ENCODE peak calls at places on chromosomes 2 and 18, in six cellular contexts. F, A, O, M, G and W are unnamed samples. For H3K36me3, the result is how much of the 10 kb centered on the place peaks cover.

GRCh38 chr2:30786923-30787685 is 20.1 kb downstream of the CAPN13 start:
- DNase-seq in G (no peak), A (no peak), M (peak), F (no peak), O (no peak), W (no peak)

GRCh38 chr2:8303322-8303832 is 378.5 kb upstream of the ID2 start:
- DNase-seq in F (peak), M (no peak), O (peak), G (peak), A (no peak), W (no peak)

GRCh38 chr2:23600336-23600735 is 215.4 kb downstream of the KLHL29 start:
- DNase-seq in M (no peak), A (no peak), F (no peak), O (no peak), G (no peak), W (no peak)

GRCh38 chr2:183035298-183035953 is 2.8 kb downstream of the NCKAP1 start:
- DNase-seq in F (no peak), O (no peak), M (no peak), G (no peak), A (no peak), W (peak)

GRCh38 chr18:59802031-59802430 is 97.8 kb upstream of the PMAIP1 start:
- DNase-seq in M (no peak), O (no peak), G (no peak), A (no peak), F (no peak), W (peak)

GRCh38 chr2:122191331-122191730 is 435.9 kb downstream of the TSN start:
- DNase-seq in G (peak), F (no peak), A (peak), O (no peak), M (peak), W (no peak)

GRCh38 chr18:58847383-58848071 is 17.1 kb upstream of the ZNF532 start:
- DNase-seq in F (no peak), A (no peak), M (peak), O (peak), G (no peak), W (no peak)

GRCh38 chr2:148594216-148594615 is 50.3 kb upstream of the EPC2 start:
- DNase-seq in O (no peak), F (no peak), A (no peak), G (no peak), M (no peak), W (no peak)

GRCh38 chr2:48587560-48587959 is 30.1 kb upstream of the GTF2A1L start:
- DNase-seq in F (no peak), O (no peak), A (no peak), G (no peak), M (no peak), W (no peak)

GRCh38 chr2:203675086-203675485 is 31.4 kb upstream of the CD28 start:
- DNase-seq in F (no peak), A (no peak), G (no peak), O (no peak), M (no peak), W (no peak)

GRCh38 chr18:12338382-12338781 is 30.3 kb downstream of the TUBB6 start:
- DNase-seq in G (no peak), A (no peak), O (no peak), M (no peak), F (no peak), W (no peak)

GRCh38 chr18:12347895-12348294 is 29.1 kb downstream of the AFG3L2 start:
- DNase-seq in O (no peak), A (no peak), F (no peak), G (no peak), M (no peak), W (no peak)

GRCh38 chr18:12345491-12346239 is 31.4 kb downstream of the AFG3L2 start:
- DNase-seq in F (no peak), M (no peak), A (no peak), O (no peak), G (no peak), W (no peak)

GRCh38 chr18:12346240-12346565 is 30.8 kb downstream of the AFG3L2 start:
- DNase-seq in A (no peak), O (no peak), M (no peak), G (no peak), F (no peak), W (no peak)

DNA sequence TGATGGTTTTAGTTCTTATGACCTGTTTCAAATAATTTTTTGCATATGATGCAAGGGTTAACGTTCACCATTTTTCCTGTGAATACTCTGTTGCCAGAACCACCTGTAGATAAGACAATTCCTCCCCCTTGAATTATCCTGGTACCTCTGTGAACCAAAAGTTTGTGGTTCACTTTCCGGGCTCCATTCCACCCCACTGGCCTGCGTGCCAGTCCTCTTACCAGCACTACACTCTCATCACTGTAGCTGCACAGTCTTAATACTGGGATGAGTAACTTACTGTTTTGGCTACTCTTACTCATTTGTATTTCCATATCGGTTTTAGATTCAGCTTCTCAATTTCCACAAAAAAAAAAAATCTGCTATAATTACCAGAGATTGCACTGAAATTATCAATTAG is 34.4 kb downstream of the AFG3L2 start:
- DNase-seq in A (no peak), G (no peak), M (no peak), F (no peak), O (no peak), W (no peak)
- H3K36me3 ChIP-seq in A (under half), G (half or more), M (half or more), F (half or more), O (under half), W (half or more)

DNA sequence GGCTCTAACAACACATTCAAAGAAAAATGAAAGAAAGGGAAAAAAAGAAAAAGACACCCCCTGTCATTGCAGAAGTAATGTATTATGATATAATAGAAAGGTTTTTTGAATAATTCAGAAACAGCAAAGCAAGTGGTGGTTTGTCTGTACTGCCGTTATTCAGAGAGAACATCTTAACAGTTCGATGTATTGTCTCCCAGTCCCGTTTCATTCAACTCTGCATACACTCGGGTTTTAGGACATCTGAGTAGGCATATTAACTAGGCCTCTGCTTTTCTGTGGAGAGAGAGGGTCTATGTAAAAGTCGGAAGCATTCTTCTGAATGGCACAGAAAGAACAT is 77.6 kb upstream of the TXNDC2 start:
- DNase-seq in M (no peak), G (no peak), F (no peak), O (no peak), A (no peak), W (no peak)
- H3K27ac ChIP-seq in M (peak), G (no peak), F (peak), O (no peak), A (no peak), W (peak)

GRCh38 chr2:120567128-120567527 is 168.5 kb upstream of the GLI2 start:
- DNase-seq in O (no peak), A (no peak), F (no peak), M (no peak), G (no peak), W (no peak)
- H3K36me3 ChIP-seq in O (under half), A (under half), F (under half), M (under half), G (under half), W (under half)

GRCh38 chr2:96617012-96617411 is 21.1 kb downstream of the KANSL3 start:
- DNase-seq in M (no peak), O (no peak), F (no peak), A (no peak), G (no peak), W (no peak)
- H3K27ac ChIP-seq in M (no peak), O (no peak), F (peak), A (no peak), G (no peak), W (no peak)

DNA sequence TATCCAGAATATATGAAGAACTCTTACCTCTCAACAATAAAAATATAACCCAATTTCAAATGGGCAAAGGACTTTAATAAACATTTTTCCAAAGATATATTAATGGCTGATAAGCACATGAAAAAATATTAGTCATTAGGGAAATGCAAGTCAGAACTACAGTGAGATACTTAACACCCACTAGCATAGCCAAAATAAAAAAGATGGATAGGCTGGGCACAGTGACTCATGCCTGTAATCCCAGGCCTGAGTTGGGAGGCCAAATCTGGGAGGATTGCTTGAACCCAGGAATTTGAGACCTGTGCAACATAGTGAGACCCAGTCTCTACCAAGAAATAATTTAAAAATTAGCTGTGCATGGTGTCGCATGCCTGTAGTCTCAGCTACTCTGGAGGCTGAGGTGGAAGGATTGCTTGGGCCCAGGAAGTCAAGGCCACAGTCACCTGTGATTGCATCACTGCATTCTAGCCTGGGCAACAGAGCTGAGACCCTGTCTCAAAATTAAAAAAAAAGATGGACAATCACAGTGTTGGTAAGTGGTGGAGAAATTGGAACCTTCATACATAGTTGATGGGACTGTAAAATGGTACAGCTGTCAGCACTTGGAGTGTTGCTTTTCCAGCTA is 25.1 kb downstream of the MARCHF7 start:
- DNase-seq in F (no peak), O (no peak), G (no peak), A (no peak), M (no peak), W (no peak)
- H3K36me3 ChIP-seq in F (half or more), O (under half), G (half or more), A (under half), M (half or more), W (half or more)

GRCh38 chr2:238446371-238446770 is 19.6 kb downstream of the ASB1 start:
- DNase-seq in G (no peak), A (no peak), F (no peak), M (no peak), O (no peak), W (no peak)

GRCh38 chr2:238448031-238448955 is 21.6 kb downstream of the ASB1 start:
- DNase-seq in F (no peak), A (no peak), O (no peak), G (no peak), M (no peak), W (no peak)

GRCh38 chr2:238449909-238450417 is 23.2 kb downstream of the ASB1 start:
- DNase-seq in A (no peak), F (peak), M (no peak), G (no peak), O (peak), W (no peak)

GRCh38 chr2:238450440-238450861 is 23.7 kb downstream of the ASB1 start:
- DNase-seq in F (no peak), A (no peak), O (peak), M (no peak), G (no peak), W (no peak)

DNA sequence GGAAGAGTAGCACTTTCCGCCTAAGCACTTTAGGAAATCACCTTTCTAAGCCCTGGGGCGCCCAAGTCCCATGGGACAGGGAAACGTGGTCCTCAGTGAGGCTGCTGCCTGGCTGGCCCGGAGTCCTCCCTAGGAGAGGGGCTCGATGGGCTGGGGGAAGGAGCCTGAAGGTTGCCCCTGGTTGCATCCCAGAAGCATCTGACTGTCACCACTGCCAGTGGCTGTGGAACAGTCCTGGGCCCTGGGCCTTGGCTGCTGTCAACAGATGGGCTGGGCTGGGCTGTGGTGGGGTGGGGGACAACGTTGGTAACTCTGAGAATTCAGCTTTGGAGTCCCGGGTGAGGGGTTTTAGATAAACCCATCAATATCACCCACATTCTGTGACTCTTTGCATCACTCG is 22.5 kb downstream of the ASB1 start:
- DNase-seq in O (no peak), A (no peak), G (no peak), F (no peak), M (no peak), W (no peak)
- H3K27ac ChIP-seq in O (peak), A (no peak), G (no peak), F (no peak), M (no peak), W (no peak)

GRCh38 chr2:69102234-69102633 is 89.3 kb downstream of the ANTXR1 start:
- DNase-seq in F (no peak), A (no peak), O (no peak), G (no peak), M (no peak), W (no peak)
- H3K36me3 ChIP-seq in F (under half), A (under half), O (under half), G (under half), M (under half), W (under half)

GRCh38 chr18:8754995-8755955 is 49.9 kb downstream of the MTCL1 start:
- DNase-seq in A (no peak), G (peak), F (no peak), M (no peak), O (no peak), W (peak)

GRCh38 chr18:8751692-8752091 is 46.3 kb downstream of the MTCL1 start:
- DNase-seq in M (no peak), F (no peak), O (no peak), A (no peak), G (no peak), W (no peak)

GRCh38 chr18:8750954-8751415 is 45.6 kb downstream of the MTCL1 start:
- DNase-seq in G (no peak), F (no peak), O (no peak), A (no peak), M (no peak), W (peak)

GRCh38 chr18:8749492-8749891 is 44.1 kb downstream of the MTCL1 start:
- DNase-seq in M (no peak), O (no peak), A (no peak), G (no peak), F (no peak), W (no peak)

GRCh38 chr18:8752329-8752728 is 47.0 kb downstream of the MTCL1 start:
- DNase-seq in O (no peak), G (no peak), F (no peak), M (no peak), A (no peak), W (no peak)
- H3K27ac ChIP-seq in O (no peak), G (peak), F (no peak), M (no peak), A (no peak), W (peak)

GRCh38 chr2:46117994-46118393 is 179.2 kb upstream of the EPAS1 start:
- DNase-seq in G (no peak), F (no peak), M (no peak), O (no peak), A (no peak), W (no peak)

GRCh38 chr2:46116616-46117015 is 180.6 kb upstream of the EPAS1 start:
- DNase-seq in M (no peak), O (no peak), A (no peak), F (no peak), G (no peak), W (peak)

GRCh38 chr2:46119453-46119852 is 177.8 kb upstream of the EPAS1 start:
- DNase-seq in M (no peak), F (no peak), O (no peak), A (no peak), G (no peak), W (no peak)

GRCh38 chr2:46118656-46119338 is 178.4 kb upstream of the EPAS1 start:
- DNase-seq in G (no peak), A (no peak), F (no peak), O (no peak), M (no peak), W (peak)

DNA sequence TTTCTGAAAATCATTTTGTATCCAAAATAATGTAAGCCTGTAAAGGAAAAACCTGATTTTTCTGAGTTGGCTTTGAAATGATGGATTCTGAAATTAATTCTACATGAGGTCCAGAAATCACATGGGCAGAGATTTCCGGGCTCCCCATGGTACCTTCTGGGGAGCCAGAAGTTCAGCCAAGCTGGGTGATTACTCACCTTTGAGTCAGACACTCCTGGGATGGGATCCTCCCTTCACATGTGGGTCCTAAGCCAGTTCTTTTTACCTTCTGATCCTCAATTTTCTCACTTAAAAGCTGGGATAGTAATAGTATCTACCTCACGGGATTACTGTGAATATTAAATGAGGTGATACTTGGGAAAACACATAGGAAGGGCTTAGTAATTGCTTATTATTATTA is 179.8 kb upstream of the EPAS1 start:
- DNase-seq in A (peak), G (no peak), F (no peak), M (no peak), O (no peak), W (no peak)
- H3K36me3 ChIP-seq in A (under half), G (under half), F (under half), M (under half), O (under half), W (under half)